ENCODE peak calls at places on chromosomes 13 and 19, in seven cellular contexts. P is HCT116, D is SK-N-SH, Q is H1, M is K562, U is GM12878, Y is HepG2. X is an unnamed sample. For H3K4me1, the result is how much of the 10 kb centered on the place peaks cover.

GRCh38 chr13:34970961-34971360 is 28.9 kb downstream of the NBEA start:
- DNase-seq in P (no peak), D (no peak), Q (no peak), M (no peak), U (no peak), Y (no peak), X (no peak)

GRCh38 chr19:55032170-55032569 is 5.9 kb downstream of the GP6 start:
- DNase-seq in P (no peak), D (no peak), Q (no peak), M (no peak), U (no peak), Y (no peak), X (no peak)

GRCh38 chr19:48303866-48304265 is 21.5 kb upstream of the EMP3 start:
- DNase-seq in P (no peak), D (no peak), Q (no peak), M (no peak), U (no peak), Y (no peak), X (no peak)

GRCh38 chr13:73215807-73216206 is 157.0 kb downstream of the KLF5 start:
- DNase-seq in P (no peak), D (no peak), Q (no peak), M (no peak), U (no peak), Y (no peak), X (no peak)

GRCh38 chr13:33194820-33195692 is 90.5 kb downstream of the STARD13 start:
- DNase-seq in P (no peak), D (peak), Q (no peak), M (no peak), U (peak), Y (peak), X (no peak)

GRCh38 chr19:50792852-50793250 is 2.6 kb downstream of the ACP4 start:
- DNase-seq in P (no peak), D (peak), Q (no peak), M (no peak), U (no peak), Y (no peak), X (no peak)

GRCh38 chr13:43307921-43308433 is 284.6 kb downstream of the DNAJC15 start:
- DNase-seq in P (no peak), D (peak), Q (no peak), M (no peak), U (peak), Y (peak), X (no peak)

GRCh38 chr19:43700368-43701015 is 15.4 kb upstream of the IRGC start:
- DNase-seq in P (no peak), D (no peak), Q (no peak), M (no peak), U (no peak), Y (no peak), X (no peak)

GRCh38 chr13:113084094-113084942 is 21.3 kb upstream of the F7 start:
- DNase-seq in P (no peak), D (no peak), Q (no peak), M (no peak), U (no peak), Y (no peak), X (no peak)

GRCh38 chr13:80654638-80655249 is 313.8 kb upstream of the SPRY2 start:
- DNase-seq in P (no peak), D (no peak), Q (no peak), M (no peak), U (no peak), Y (no peak), X (no peak)

GRCh38 chr13:79548886-79549285 is 67.9 kb downstream of the NDFIP2 start:
- DNase-seq in P (no peak), D (peak), Q (no peak), M (no peak), U (no peak), Y (no peak), X (no peak)

GRCh38 chr13:39600766-39601165 is 2.2 kb downstream of the LHFPL6 start:
- DNase-seq in P (no peak), D (no peak), Q (peak), M (no peak), U (no peak), Y (no peak), X (no peak)

GRCh38 chr13:83452292-83452950 is 429.9 kb downstream of the SLITRK1 start:
- DNase-seq in P (no peak), D (no peak), Q (no peak), M (no peak), U (no peak), Y (no peak), X (no peak)

GRCh38 chr13:95553614-95554385 is 1.3 kb downstream of the CLDN10 start:
- DNase-seq in P (no peak), D (no peak), Q (peak), M (no peak), U (no peak), Y (no peak), X (no peak)

GRCh38 chr13:113952983-113953520 is 20.8 kb downstream of the C13orf46 start:
- DNase-seq in P (no peak), D (no peak), Q (no peak), M (no peak), U (no peak), Y (no peak), X (no peak)

GRCh38 chr19:5131031-5131865 is 162.3 kb downstream of the KDM4B start:
- DNase-seq in P (no peak), D (no peak), Q (no peak), M (peak), U (peak), Y (no peak), X (no peak)

GRCh38 chr19:4034048-4035017 is 26.8 kb downstream of the PIAS4 start:
- DNase-seq in P (no peak), D (no peak), Q (no peak), M (no peak), U (no peak), Y (no peak), X (no peak)

GRCh38 chr13:114019367-114019766 is 45.5 kb upstream of the C13orf46 start:
- DNase-seq in P (peak), D (peak), Q (no peak), M (peak), U (no peak), Y (no peak), X (peak)

GRCh38 chr13:31207630-31208549 is 8.1 kb downstream of the B3GLCT start:
- DNase-seq in P (no peak), D (no peak), Q (no peak), M (no peak), U (no peak), Y (no peak), X (no peak)

GRCh38 chr19:19115954-19116353 is 22.3 kb downstream of the TMEM161A start:
- DNase-seq in P (no peak), D (peak), Q (peak), M (peak), U (no peak), Y (peak), X (no peak)

GRCh38 chr19:18029617-18030338 is 21.8 kb downstream of the ARRDC2 start:
- DNase-seq in P (peak), D (peak), Q (no peak), M (peak), U (no peak), Y (peak), X (no peak)

GRCh38 chr13:24713022-24713421 is 32.8 kb downstream of the ATP12A start:
- DNase-seq in P (no peak), D (no peak), Q (no peak), M (no peak), U (no peak), Y (no peak), X (no peak)

DNA sequence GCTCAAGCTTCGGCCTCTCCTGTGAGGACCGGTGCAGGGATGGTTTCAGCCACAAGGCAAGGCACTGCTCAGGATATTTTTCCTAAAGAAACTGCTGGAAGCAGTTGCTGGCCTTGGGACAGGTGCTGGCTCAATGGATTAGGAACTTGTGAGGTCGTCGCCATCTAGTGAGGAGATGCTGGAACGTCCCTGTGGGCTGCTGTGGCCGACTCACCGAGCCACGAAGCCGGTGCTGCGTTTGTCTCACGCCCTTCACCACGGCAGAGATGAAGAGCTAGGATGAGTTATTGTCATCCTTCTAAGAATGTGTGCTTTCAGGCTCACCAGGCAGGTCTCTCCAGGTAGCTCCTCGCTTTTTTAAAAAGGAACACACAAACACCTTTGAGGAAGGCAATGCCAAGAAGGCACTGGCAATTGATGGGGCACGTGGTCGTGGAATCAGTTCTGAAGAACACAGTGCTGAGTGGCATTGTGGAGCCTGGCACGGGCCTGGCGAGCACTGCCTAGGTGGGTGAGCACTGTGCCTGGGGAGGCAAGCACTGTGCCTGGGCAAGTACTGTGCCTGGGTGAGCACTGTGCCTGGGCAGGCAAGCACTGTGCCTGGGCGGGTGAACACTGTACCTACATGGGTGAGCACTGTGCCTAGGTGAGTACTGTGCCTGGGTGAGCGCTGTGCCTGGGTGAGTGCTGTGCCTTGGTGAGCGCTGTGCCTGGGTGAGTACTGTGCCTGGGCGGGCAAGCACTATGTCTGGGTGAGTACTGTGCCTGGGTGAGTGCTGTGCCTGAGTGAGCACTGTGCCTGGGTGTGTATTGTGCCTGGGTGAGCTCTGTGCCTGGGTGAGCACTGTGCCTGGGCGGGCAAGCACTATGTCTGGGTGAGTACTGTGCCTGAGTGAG is 140.4 kb downstream of the TEX29 start:
- DNase-seq in P (peak), D (peak), Q (peak), M (no peak), U (no peak), Y (peak), X (peak)
- H3K4me1 ChIP-seq in P (under half), D (under half), Q (under half), M (under half), U (under half), Y (under half), X (under half)

DNA sequence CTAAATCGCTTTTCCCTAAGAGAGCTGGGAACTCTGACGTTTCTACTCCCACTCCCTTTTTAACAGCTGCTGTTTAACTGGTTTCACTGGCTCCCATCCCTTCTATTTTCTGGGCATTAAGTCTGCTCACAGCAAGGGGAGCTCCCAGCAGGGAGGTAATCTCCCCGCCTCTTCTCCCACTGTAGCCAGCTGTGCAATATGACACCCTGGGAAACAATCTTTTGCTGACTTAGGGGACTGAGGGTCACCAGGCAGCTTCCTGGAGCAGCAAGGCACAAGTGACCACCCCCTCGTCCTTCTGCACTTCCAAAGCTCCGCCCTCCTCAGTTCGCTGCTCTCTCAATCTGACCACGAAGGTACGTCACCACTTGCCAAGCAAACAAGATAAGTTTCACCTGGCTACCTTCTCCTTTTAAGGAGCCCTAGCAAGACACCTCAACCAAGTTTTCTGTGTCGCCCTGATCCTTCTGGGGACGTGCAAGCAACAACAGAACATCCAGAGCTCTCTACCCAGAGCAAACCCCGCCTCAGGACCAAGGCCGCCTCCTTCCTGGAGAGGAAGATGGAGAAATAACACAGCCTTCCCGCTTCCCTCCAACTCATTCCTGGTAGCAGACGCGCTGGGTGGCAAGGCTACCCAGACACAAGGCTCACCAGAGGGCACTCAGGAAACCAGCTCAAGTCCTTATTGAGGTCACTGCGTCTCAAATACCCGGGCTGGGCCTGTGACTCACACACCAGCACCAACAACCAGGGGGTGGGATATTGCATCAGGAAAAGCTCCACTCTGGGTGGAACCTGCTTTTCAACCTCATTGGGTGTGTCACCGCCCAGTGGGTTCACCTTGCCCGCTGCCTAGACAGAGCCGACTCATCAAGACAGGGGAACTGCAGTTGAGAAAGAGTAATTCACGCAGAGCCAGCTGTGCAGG is 92.4 kb downstream of the STK24 start:
- DNase-seq in P (peak), D (no peak), Q (peak), M (peak), U (no peak), Y (peak), X (no peak)
- H3K9ac ChIP-seq in P (peak), D (peak), Q (peak), M (peak), U (peak), Y (peak), X (peak)

DNA sequence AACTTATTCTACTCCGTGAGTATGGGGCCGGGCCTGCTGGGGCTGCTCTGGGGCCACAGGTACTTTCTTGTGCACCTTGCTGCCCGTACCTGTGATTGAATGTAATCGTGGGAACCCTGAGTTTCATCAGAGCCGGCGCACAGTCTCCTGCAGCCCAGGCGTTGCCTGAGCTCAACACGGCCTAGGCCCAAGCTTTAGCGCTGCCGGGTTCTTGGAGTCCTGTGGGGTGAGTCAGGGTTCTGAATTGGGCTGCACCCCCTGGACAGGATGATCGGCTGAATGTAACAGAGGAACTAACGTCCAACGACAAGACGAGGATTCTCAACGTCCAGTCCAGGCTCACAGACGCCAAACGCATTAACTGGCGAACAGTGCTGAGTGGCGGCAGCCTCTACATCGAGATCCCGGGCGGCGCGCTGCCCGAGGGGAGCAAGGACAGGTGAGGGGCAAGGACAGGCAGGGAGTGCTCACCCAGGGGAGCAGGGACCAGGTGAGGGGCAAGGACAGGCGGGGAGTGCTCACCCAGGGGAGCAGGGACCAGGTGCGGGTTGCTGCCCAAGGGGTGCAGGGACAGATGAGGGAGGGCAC is 10.4 kb downstream of the PEAK3 start:
- DNase-seq in P (no peak), D (no peak), Q (no peak), M (no peak), U (no peak), Y (no peak), X (no peak)
- TF ChIP-seq YY1 in P (no peak), D (no peak), Q (no peak), M (no peak), U (no peak), Y (no peak), X (no peak)

GRCh38 chr13:51811920-51812328 is 8.0 kb upstream of the DHRS12 start:
- DNase-seq in P (no peak), D (no peak), Q (no peak), M (no peak), U (no peak), Y (no peak), X (no peak)

GRCh38 chr13:51814825-51815650 is 11.1 kb upstream of the DHRS12 start:
- DNase-seq in P (peak), D (peak), Q (peak), M (peak), U (no peak), Y (peak), X (peak)

GRCh38 chr13:51815848-51816247 is 11.9 kb upstream of the DHRS12 start:
- DNase-seq in P (no peak), D (no peak), Q (no peak), M (no peak), U (no peak), Y (no peak), X (no peak)

GRCh38 chr13:51816604-51817254 is 12.8 kb upstream of the DHRS12 start:
- DNase-seq in P (peak), D (no peak), Q (no peak), M (peak), U (no peak), Y (no peak), X (no peak)

DNA sequence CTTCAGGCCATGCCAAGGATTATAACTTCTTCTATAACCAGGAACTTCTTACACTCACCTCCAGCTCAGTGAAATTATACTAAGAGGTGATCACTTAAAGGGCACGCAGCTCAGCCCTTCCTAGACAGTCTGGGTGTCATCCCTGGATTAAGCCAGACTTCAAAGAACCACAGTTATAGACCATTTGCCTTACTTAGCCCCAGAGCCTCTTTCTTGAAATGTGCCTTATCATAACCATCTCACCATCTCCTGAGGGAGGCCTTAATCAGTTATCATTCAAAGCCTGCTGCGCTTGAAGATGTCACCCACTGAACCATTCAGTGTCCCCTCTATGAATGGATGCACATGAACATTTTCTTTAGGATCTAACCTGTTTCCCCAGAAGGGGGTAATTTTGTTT is 10.1 kb upstream of the DHRS12 start:
- DNase-seq in P (no peak), D (no peak), Q (no peak), M (no peak), U (no peak), Y (no peak), X (no peak)
- H3K4me1 ChIP-seq in P (under half), D (under half), Q (under half), M (under half), U (under half), Y (under half), X (under half)

GRCh38 chr13:21395953-21396352 is 63.1 kb downstream of the ZDHHC20 start:
- DNase-seq in P (no peak), D (no peak), Q (no peak), M (no peak), U (no peak), Y (no peak), X (no peak)
- H3K9ac ChIP-seq in P (no peak), D (no peak), Q (no peak), M (no peak), U (no peak), Y (no peak), X (no peak)

GRCh38 chr13:111639994-111640393 is 319.6 kb downstream of the TEX29 start:
- DNase-seq in P (no peak), D (no peak), Q (no peak), M (no peak), U (no peak), Y (no peak), X (no peak)
- TF ChIP-seq YY1 in P (no peak), D (no peak), Q (no peak), M (no peak), U (no peak), Y (no peak), X (no peak)